ENCODE peak calls at places on chromosomes 16 and 17, in six cellular contexts. One of them, this sample, is unnamed.

GRCh38 chr17:49746791-49747490 is 17.0 kb downstream of the FAM117A start:
- DNase-seq in progenitor cell of endocrine pancreas: no peak
- DNase-seq in AG10803: no peak
- DNase-seq in BJ: no peak
- DNase-seq in bronchial epithelial cell: no peak
- DNase-seq in GM12865: peak; percentile 85
- DNase-seq in this sample: no peak

GRCh38 chr17:14205992-14206461 is 30.6 kb downstream of the CDRT15 start:
- DNase-seq in AG10803: no peak
- DNase-seq in progenitor cell of endocrine pancreas: no peak
- DNase-seq in BJ: no peak
- DNase-seq in bronchial epithelial cell: peak; percentile 95
- DNase-seq in GM12865: no peak
- DNase-seq in this sample: no peak

GRCh38 chr17:40499551-40500189 is 1.8 kb downstream of the TNS4 start:
- DNase-seq in BJ: no peak
- DNase-seq in progenitor cell of endocrine pancreas: peak; percentile 37
- DNase-seq in AG10803: peak; percentile 66
- DNase-seq in bronchial epithelial cell: peak; percentile 47
- DNase-seq in GM12865: no peak
- DNase-seq in this sample: no peak

GRCh38 chr16:55562936-55563335 is 3.5 kb upstream of the CAPNS2 start:
- DNase-seq in AG10803: peak; percentile 65
- DNase-seq in BJ: no peak
- DNase-seq in progenitor cell of endocrine pancreas: no peak
- DNase-seq in GM12865: no peak
- DNase-seq in bronchial epithelial cell: peak; percentile 68
- DNase-seq in this sample: no peak

GRCh38 chr16:57721765-57722499 is 13.6 kb upstream of the KATNB1 start:
- DNase-seq in progenitor cell of endocrine pancreas: no peak
- DNase-seq in BJ: no peak
- DNase-seq in GM12865: no peak
- DNase-seq in bronchial epithelial cell: no peak
- DNase-seq in AG10803: no peak
- DNase-seq in this sample: no peak

GRCh38 chr16:51067352-51067751 is 83.7 kb downstream of the SALL1 start:
- DNase-seq in progenitor cell of endocrine pancreas: no peak
- DNase-seq in AG10803: no peak
- DNase-seq in GM12865: no peak
- DNase-seq in bronchial epithelial cell: no peak
- DNase-seq in BJ: no peak
- DNase-seq in this sample: no peak

GRCh38 chr16:88638323-88639230 is at the start of gene IL17C:
- DNase-seq in bronchial epithelial cell: no peak
- DNase-seq in AG10803: no peak
- DNase-seq in GM12865: no peak
- DNase-seq in BJ: no peak
- DNase-seq in progenitor cell of endocrine pancreas: no peak
- DNase-seq in this sample: no peak

GRCh38 chr16:49810769-49811315 is 45.1 kb downstream of the ZNF423 start:
- DNase-seq in progenitor cell of endocrine pancreas: no peak
- DNase-seq in bronchial epithelial cell: no peak
- DNase-seq in AG10803: no peak
- DNase-seq in BJ: no peak
- DNase-seq in GM12865: no peak
- DNase-seq in this sample: no peak

GRCh38 chr17:47267354-47267828 is 13.8 kb downstream of the ITGB3 start:
- DNase-seq in bronchial epithelial cell: peak; percentile 51
- DNase-seq in BJ: peak; percentile 84
- DNase-seq in AG10803: peak; percentile 89
- DNase-seq in GM12865: no peak
- DNase-seq in progenitor cell of endocrine pancreas: no peak
- DNase-seq in this sample: no peak

GRCh38 chr16:74570412-74571301 is 36.3 kb downstream of the GLG1 start:
- DNase-seq in progenitor cell of endocrine pancreas: no peak
- DNase-seq in bronchial epithelial cell: no peak
- DNase-seq in AG10803: no peak
- DNase-seq in GM12865: no peak
- DNase-seq in BJ: no peak
- DNase-seq in this sample: no peak

GRCh38 chr17:81564778-81565177 is 12.6 kb upstream of the FAAP100 start:
- DNase-seq in AG10803: no peak
- DNase-seq in BJ: no peak
- DNase-seq in progenitor cell of endocrine pancreas: no peak
- DNase-seq in GM12865: no peak
- DNase-seq in bronchial epithelial cell: no peak
- DNase-seq in this sample: no peak

GRCh38 chr17:55664287-55664686 is 58.4 kb downstream of the TMEM100 start:
- DNase-seq in progenitor cell of endocrine pancreas: no peak
- DNase-seq in bronchial epithelial cell: no peak
- DNase-seq in BJ: no peak
- DNase-seq in AG10803: no peak
- DNase-seq in GM12865: peak; percentile 60
- DNase-seq in this sample: no peak

GRCh38 chr17:79083191-79083971 is 8.8 kb downstream of the ENGASE start:
- DNase-seq in bronchial epithelial cell: no peak
- DNase-seq in GM12865: no peak
- DNase-seq in BJ: no peak
- DNase-seq in AG10803: no peak
- DNase-seq in progenitor cell of endocrine pancreas: no peak
- DNase-seq in this sample: no peak

GRCh38 chr17:7632492-7632894 is 2.6 kb downstream of the SHBG start:
- DNase-seq in bronchial epithelial cell: peak; percentile 55
- DNase-seq in BJ: no peak
- DNase-seq in AG10803: peak; percentile 61
- DNase-seq in GM12865: peak; percentile 68
- DNase-seq in progenitor cell of endocrine pancreas: no peak
- DNase-seq in this sample: peak; percentile 24

GRCh38 chr17:59355695-59356323 is 24.4 kb downstream of the YPEL2 start:
- DNase-seq in BJ: no peak
- DNase-seq in AG10803: peak; percentile 72
- DNase-seq in GM12865: no peak
- DNase-seq in progenitor cell of endocrine pancreas: no peak
- DNase-seq in bronchial epithelial cell: no peak
- DNase-seq in this sample: no peak

GRCh38 chr16:64225696-64226095 is 896.2 kb downstream of the CDH11 start:
- DNase-seq in progenitor cell of endocrine pancreas: no peak
- DNase-seq in BJ: no peak
- DNase-seq in bronchial epithelial cell: peak; percentile 9
- DNase-seq in GM12865: no peak
- DNase-seq in AG10803: no peak
- DNase-seq in this sample: no peak

GRCh38 chr16:71894229-71894920 is 956 bp upstream of the IST1 start:
- DNase-seq in bronchial epithelial cell: peak; percentile 71
- DNase-seq in progenitor cell of endocrine pancreas: no peak
- DNase-seq in GM12865: peak; percentile 59
- DNase-seq in BJ: no peak
- DNase-seq in AG10803: peak; percentile 56
- DNase-seq in this sample: no peak

GRCh38 chr16:12158428-12158827 is 181.9 kb downstream of the SNX29 start:
- DNase-seq in bronchial epithelial cell: peak; percentile 71
- DNase-seq in progenitor cell of endocrine pancreas: no peak
- DNase-seq in BJ: peak; percentile 79
- DNase-seq in AG10803: peak; percentile 99
- DNase-seq in GM12865: no peak
- DNase-seq in this sample: peak; percentile 90

GRCh38 chr16:19136549-19137196 is 22.9 kb downstream of the ITPRIPL2 start:
- DNase-seq in GM12865: no peak
- DNase-seq in BJ: no peak
- DNase-seq in progenitor cell of endocrine pancreas: no peak
- DNase-seq in AG10803: peak; percentile 59
- DNase-seq in bronchial epithelial cell: peak; percentile 36
- DNase-seq in this sample: no peak

GRCh38 chr16:732936-733335 is 6.0 kb downstream of the HAGHL start:
- DNase-seq in GM12865: no peak
- DNase-seq in BJ: no peak
- DNase-seq in progenitor cell of endocrine pancreas: no peak
- DNase-seq in AG10803: no peak
- DNase-seq in bronchial epithelial cell: peak; percentile 50
- DNase-seq in this sample: no peak

GRCh38 chr16:49918257-49918656 is 62.3 kb upstream of the ZNF423 start:
- DNase-seq in progenitor cell of endocrine pancreas: no peak
- DNase-seq in BJ: no peak
- DNase-seq in AG10803: no peak
- DNase-seq in bronchial epithelial cell: no peak
- DNase-seq in GM12865: peak; percentile 6
- DNase-seq in this sample: no peak

GRCh38 chr17:9363440-9364350 is 211.9 kb downstream of the STX8 start:
- DNase-seq in AG10803: no peak
- DNase-seq in progenitor cell of endocrine pancreas: no peak
- DNase-seq in BJ: no peak
- DNase-seq in GM12865: no peak
- DNase-seq in bronchial epithelial cell: peak; percentile 84
- DNase-seq in this sample: no peak

GRCh38 chr17:15377608-15378007 is 36.2 kb upstream of the TEKT3 start:
- DNase-seq in bronchial epithelial cell: no peak
- DNase-seq in progenitor cell of endocrine pancreas: no peak
- DNase-seq in AG10803: peak; percentile 77
- DNase-seq in BJ: peak; percentile 75
- DNase-seq in GM12865: no peak
- DNase-seq in this sample: no peak

GRCh38 chr17:77392376-77393273 is 251.9 kb downstream of the SEC14L1 start:
- DNase-seq in bronchial epithelial cell: no peak
- DNase-seq in GM12865: no peak
- DNase-seq in BJ: no peak
- DNase-seq in progenitor cell of endocrine pancreas: no peak
- DNase-seq in AG10803: peak; percentile 45
- DNase-seq in this sample: no peak

GRCh38 chr17:32609085-32609484 is 122.3 kb downstream of the CDK5R1 start:
- DNase-seq in bronchial epithelial cell: peak; percentile 52
- DNase-seq in GM12865: peak; percentile 74
- DNase-seq in AG10803: peak; percentile 27
- DNase-seq in BJ: no peak
- DNase-seq in progenitor cell of endocrine pancreas: no peak
- DNase-seq in this sample: no peak

GRCh38 chr17:20156196-20157077 is 147.3 kb downstream of the SPECC1 start:
- DNase-seq in GM12865: peak; percentile 55
- DNase-seq in BJ: no peak
- DNase-seq in AG10803: peak; percentile 22
- DNase-seq in progenitor cell of endocrine pancreas: peak; percentile 42
- DNase-seq in bronchial epithelial cell: peak; percentile 73
- DNase-seq in this sample: no peak

GRCh38 chr16:80618862-80619648 is 78.3 kb downstream of the DYNLRB2 start:
- DNase-seq in bronchial epithelial cell: no peak
- DNase-seq in progenitor cell of endocrine pancreas: no peak
- DNase-seq in GM12865: no peak
- DNase-seq in BJ: no peak
- DNase-seq in AG10803: no peak
- DNase-seq in this sample: no peak

GRCh38 chr16:80616362-80616761 is 75.6 kb downstream of the DYNLRB2 start:
- DNase-seq in bronchial epithelial cell: no peak
- DNase-seq in progenitor cell of endocrine pancreas: no peak
- DNase-seq in AG10803: no peak
- DNase-seq in GM12865: no peak
- DNase-seq in BJ: no peak
- DNase-seq in this sample: no peak

GRCh38 chr16:80622007-80622406 is 81.2 kb downstream of the DYNLRB2 start:
- DNase-seq in AG10803: no peak
- DNase-seq in BJ: no peak
- DNase-seq in progenitor cell of endocrine pancreas: no peak
- DNase-seq in bronchial epithelial cell: no peak
- DNase-seq in GM12865: no peak
- DNase-seq in this sample: no peak

GRCh38 chr16:80620656-80621605 is 80.1 kb downstream of the DYNLRB2 start:
- DNase-seq in BJ: no peak
- DNase-seq in progenitor cell of endocrine pancreas: no peak
- DNase-seq in bronchial epithelial cell: no peak
- DNase-seq in AG10803: no peak
- DNase-seq in GM12865: no peak
- DNase-seq in this sample: no peak

GRCh38 chr16:80619824-80620223 is 79.0 kb downstream of the DYNLRB2 start:
- DNase-seq in bronchial epithelial cell: peak; percentile 64
- DNase-seq in BJ: no peak
- DNase-seq in progenitor cell of endocrine pancreas: no peak
- DNase-seq in AG10803: no peak
- DNase-seq in GM12865: no peak
- DNase-seq in this sample: no peak
- TF ChIP-seq CTCF in bronchial epithelial cell: no peak
- TF ChIP-seq CTCF in BJ: no peak
- TF ChIP-seq CTCF in progenitor cell of endocrine pancreas: no peak
- TF ChIP-seq CTCF in AG10803: no peak
- TF ChIP-seq CTCF in GM12865: no peak
- TF ChIP-seq CTCF in this sample: no peak

GRCh38 chr16:66152841-66153525 is 213.5 kb upstream of the CDH5 start:
- DNase-seq in BJ: peak; percentile 65
- DNase-seq in progenitor cell of endocrine pancreas: no peak
- DNase-seq in GM12865: peak; percentile 18
- DNase-seq in AG10803: peak; percentile 96
- DNase-seq in bronchial epithelial cell: no peak
- DNase-seq in this sample: no peak
- TF ChIP-seq CTCF in BJ: peak; percentile 7
- TF ChIP-seq CTCF in progenitor cell of endocrine pancreas: no peak
- TF ChIP-seq CTCF in GM12865: no peak
- TF ChIP-seq CTCF in AG10803: peak; percentile 13
- TF ChIP-seq CTCF in bronchial epithelial cell: no peak
- TF ChIP-seq CTCF in this sample: no peak

GRCh38 chr16:86565644-86566511 is 751 bp upstream of the FOXC2 start:
- DNase-seq in AG10803: no peak
- DNase-seq in progenitor cell of endocrine pancreas: no peak
- DNase-seq in GM12865: no peak
- DNase-seq in bronchial epithelial cell: no peak
- DNase-seq in BJ: no peak
- DNase-seq in this sample: no peak
- TF ChIP-seq CTCF in AG10803: no peak
- TF ChIP-seq CTCF in progenitor cell of endocrine pancreas: no peak
- TF ChIP-seq CTCF in GM12865: no peak
- TF ChIP-seq CTCF in bronchial epithelial cell: no peak
- TF ChIP-seq CTCF in BJ: no peak
- TF ChIP-seq CTCF in this sample: no peak

DNA sequence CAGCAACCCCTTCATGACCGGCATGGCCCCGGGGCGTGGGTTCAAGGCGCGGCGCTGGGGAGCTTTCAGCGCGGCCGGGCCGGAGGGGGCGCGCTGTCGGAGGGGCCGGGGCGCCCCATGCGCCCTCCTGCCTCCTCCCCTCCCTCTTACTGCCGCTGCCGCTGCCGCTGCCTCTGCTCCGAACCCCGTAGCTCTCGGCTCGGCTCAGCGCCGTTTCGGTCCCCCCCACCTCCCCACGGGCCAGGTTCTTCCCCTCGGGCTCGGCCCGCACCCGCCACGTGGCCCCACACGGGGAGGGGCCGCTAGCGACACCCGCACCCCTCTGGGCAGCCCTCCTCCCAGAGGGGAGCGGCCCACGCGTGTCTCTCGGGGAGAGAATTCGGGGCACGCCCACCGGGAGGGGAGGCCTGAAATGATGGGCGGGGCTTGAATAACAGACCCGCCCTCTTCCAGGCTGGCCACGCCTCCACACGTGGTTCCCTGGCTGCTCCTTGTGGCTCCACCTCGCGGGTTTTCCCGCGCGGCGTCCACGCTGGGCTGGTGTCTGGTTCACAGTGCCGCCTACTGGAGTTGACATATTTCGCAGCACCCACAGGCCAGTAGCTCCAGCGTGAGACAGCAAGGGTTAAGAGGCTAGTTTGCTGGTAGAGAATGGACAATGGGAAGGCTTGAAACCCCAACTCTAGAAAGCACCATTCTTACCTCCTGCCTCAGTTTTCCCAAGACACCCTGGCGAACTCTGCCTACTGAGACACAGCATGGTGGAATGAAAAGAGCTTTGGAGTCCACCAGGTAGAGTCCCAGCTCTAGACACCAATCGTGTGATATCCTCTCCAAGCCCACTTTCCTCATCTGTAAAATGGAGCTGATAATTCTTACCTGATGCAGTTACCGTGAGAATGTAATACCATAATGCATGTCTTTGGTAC is at the start of gene KCNH4:
- DNase-seq in progenitor cell of endocrine pancreas: no peak
- DNase-seq in AG10803: peak; percentile 58
- DNase-seq in BJ: no peak
- DNase-seq in GM12865: peak; percentile 95
- DNase-seq in bronchial epithelial cell: peak; percentile 20
- DNase-seq in this sample: peak; percentile 15
- TF ChIP-seq CTCF in progenitor cell of endocrine pancreas: peak; percentile 42
- TF ChIP-seq CTCF in AG10803: peak; percentile 48
- TF ChIP-seq CTCF in BJ: peak; percentile 59
- TF ChIP-seq CTCF in GM12865: peak; percentile 77
- TF ChIP-seq CTCF in bronchial epithelial cell: peak; percentile 56
- TF ChIP-seq CTCF in this sample: peak; percentile 38